ENCODE peak calls at places on chromosomes 4 and X, in five cellular contexts. One of them, this sample, is unnamed.

GRCh38 chr4:125750827-125751466 is 436.2 kb downstream of the FAT4 start:
- DNase-seq in lower lobe of right lung: no peak
- DNase-seq in frontal cortex: peak; percentile 27
- DNase-seq in GM12878: no peak
- DNase-seq in neuronal stem cell: peak; percentile 41
- DNase-seq in this sample: peak; percentile 62

GRCh38 chr4:107467461-107467860 is 252.6 kb downstream of the PAPSS1 start:
- DNase-seq in GM12878: no peak
- DNase-seq in neuronal stem cell: no peak
- DNase-seq in frontal cortex: no peak
- DNase-seq in lower lobe of right lung: no peak
- DNase-seq in this sample: no peak

GRCh38 chr4:8205241-8205707 is 6.2 kb downstream of the SH3TC1 start:
- DNase-seq in frontal cortex: no peak
- DNase-seq in neuronal stem cell: no peak
- DNase-seq in GM12878: no peak
- DNase-seq in lower lobe of right lung: no peak
- DNase-seq in this sample: no peak

GRCh38 chrX:110265624-110266023 is 52.3 kb downstream of the AMMECR1 start:
- DNase-seq in frontal cortex: no peak
- DNase-seq in lower lobe of right lung: no peak
- DNase-seq in GM12878: no peak
- DNase-seq in neuronal stem cell: no peak
- DNase-seq in this sample: no peak

GRCh38 chr4:101163936-101164335 is 183.4 kb downstream of the PPP3CA start:
- DNase-seq in neuronal stem cell: no peak
- DNase-seq in GM12878: no peak
- DNase-seq in lower lobe of right lung: no peak
- DNase-seq in frontal cortex: no peak
- DNase-seq in this sample: no peak

GRCh38 chrX:50622751-50623150 is 152.1 kb upstream of the DGKK start:
- DNase-seq in neuronal stem cell: no peak
- DNase-seq in GM12878: no peak
- DNase-seq in frontal cortex: no peak
- DNase-seq in lower lobe of right lung: no peak
- DNase-seq in this sample: no peak

GRCh38 chr4:93828830-93829530 is 427 bp downstream of the ATOH1 start:
- DNase-seq in GM12878: no peak
- DNase-seq in neuronal stem cell: peak; percentile 56
- DNase-seq in frontal cortex: no peak
- DNase-seq in lower lobe of right lung: peak; percentile 44
- DNase-seq in this sample: peak; percentile 73

GRCh38 chrX:45479196-45479834 is 278.6 kb upstream of the DIPK2B start:
- DNase-seq in neuronal stem cell: no peak
- DNase-seq in lower lobe of right lung: no peak
- DNase-seq in frontal cortex: no peak
- DNase-seq in GM12878: no peak
- DNase-seq in this sample: no peak

GRCh38 chr4:37717575-37717974 is 31.4 kb upstream of the RELL1 start:
- DNase-seq in neuronal stem cell: no peak
- DNase-seq in frontal cortex: no peak
- DNase-seq in lower lobe of right lung: no peak
- DNase-seq in GM12878: no peak
- DNase-seq in this sample: no peak

GRCh38 chrX:53654378-53654777 is 32.1 kb downstream of the HUWE1 start:
- DNase-seq in lower lobe of right lung: no peak
- DNase-seq in neuronal stem cell: no peak
- DNase-seq in GM12878: no peak
- DNase-seq in frontal cortex: no peak
- DNase-seq in this sample: no peak

GRCh38 chrX:155888139-155888538 is 7.0 kb downstream of the VAMP7 start:
- DNase-seq in GM12878: no peak
- DNase-seq in neuronal stem cell: no peak
- DNase-seq in frontal cortex: no peak
- DNase-seq in lower lobe of right lung: no peak
- DNase-seq in this sample: no peak

GRCh38 chr4:98092833-98093439 is 50.3 kb downstream of the STPG2 start:
- DNase-seq in frontal cortex: no peak
- DNase-seq in GM12878: no peak
- DNase-seq in lower lobe of right lung: no peak
- DNase-seq in neuronal stem cell: no peak
- DNase-seq in this sample: no peak

GRCh38 chr4:2961411-2962098 is 1.7 kb downstream of the NOP14 start:
- DNase-seq in neuronal stem cell: peak; percentile 23
- DNase-seq in frontal cortex: no peak
- DNase-seq in lower lobe of right lung: no peak
- DNase-seq in GM12878: no peak
- DNase-seq in this sample: peak; percentile 37

GRCh38 chrX:23902419-23902818 is 5.3 kb downstream of the APOO start:
- DNase-seq in lower lobe of right lung: no peak
- DNase-seq in GM12878: no peak
- DNase-seq in neuronal stem cell: no peak
- DNase-seq in frontal cortex: no peak
- DNase-seq in this sample: no peak

GRCh38 chr4:86451560-86452322 is 91.9 kb upstream of the MAPK10 start:
- DNase-seq in frontal cortex: no peak
- DNase-seq in GM12878: no peak
- DNase-seq in neuronal stem cell: no peak
- DNase-seq in lower lobe of right lung: no peak
- DNase-seq in this sample: no peak

GRCh38 chrX:66030505-66031317 is 9.2 kb downstream of the VSIG4 start:
- DNase-seq in GM12878: no peak
- DNase-seq in lower lobe of right lung: no peak
- DNase-seq in frontal cortex: no peak
- DNase-seq in neuronal stem cell: peak; percentile 5
- DNase-seq in this sample: peak; percentile 39

GRCh38 chr4:13599159-13599558 is 28.4 kb downstream of the BOD1L1 start:
- DNase-seq in GM12878: no peak
- DNase-seq in neuronal stem cell: no peak
- DNase-seq in lower lobe of right lung: no peak
- DNase-seq in frontal cortex: no peak
- DNase-seq in this sample: peak; percentile 63

GRCh38 chr4:101345271-101345595 is 2.1 kb downstream of the PPP3CA start:
- DNase-seq in GM12878: no peak
- DNase-seq in lower lobe of right lung: no peak
- DNase-seq in neuronal stem cell: no peak
- DNase-seq in frontal cortex: no peak
- DNase-seq in this sample: no peak

GRCh38 chr4:26590639-26591038 is 6.8 kb downstream of the TBC1D19 start:
- DNase-seq in lower lobe of right lung: no peak
- DNase-seq in neuronal stem cell: no peak
- DNase-seq in GM12878: no peak
- DNase-seq in frontal cortex: no peak
- DNase-seq in this sample: no peak

GRCh38 chrX:53452812-53453211 is 18.6 kb upstream of the HSD17B10 start:
- DNase-seq in neuronal stem cell: no peak
- DNase-seq in frontal cortex: no peak
- DNase-seq in GM12878: no peak
- DNase-seq in lower lobe of right lung: no peak
- DNase-seq in this sample: no peak

GRCh38 chr4:6420036-6420435 is 52.4 kb downstream of the PPP2R2C start:
- DNase-seq in GM12878: no peak
- DNase-seq in neuronal stem cell: no peak
- DNase-seq in frontal cortex: no peak
- DNase-seq in lower lobe of right lung: no peak
- DNase-seq in this sample: no peak

GRCh38 chrX:3548743-3549441 is 164.6 kb downstream of the PRKX start:
- DNase-seq in GM12878: no peak
- DNase-seq in lower lobe of right lung: no peak
- DNase-seq in frontal cortex: peak; percentile 23
- DNase-seq in neuronal stem cell: peak; percentile 0
- DNase-seq in this sample: no peak